ENCODE peak calls at places on chromosome 20, in eight cellular contexts. E, S, U, J, I, R, A and T are unnamed samples.

GRCh38 chr20:38997622-38998021 is 35.5 kb downstream of the DHX35 start:
- DNase-seq in I (no peak), A (no peak), R (no peak), J (peak), E (no peak), S (no peak), U (no peak), T (no peak)

GRCh38 chr20:13186043-13186774 is 34.9 kb upstream of the ISM1 start:
- DNase-seq in I (no peak), A (no peak), E (no peak), U (no peak), R (no peak), J (no peak), S (no peak), T (no peak)

GRCh38 chr20:59939052-59939878 is 840 bp downstream of the PPP1R3D start:
- DNase-seq in A (no peak), J (no peak), U (peak), I (no peak), S (peak), R (no peak), E (no peak), T (peak)

GRCh38 chr20:29300579-29301551 is 1956.6 kb upstream of the DEFB115 start:
- DNase-seq in I (no peak), R (no peak), A (no peak), E (no peak), J (no peak), U (no peak), S (no peak), T (no peak)

GRCh38 chr20:23415555-23415954 is 5.7 kb downstream of the NAPB start:
- DNase-seq in I (no peak), A (no peak), E (no peak), R (no peak), S (no peak), J (no peak), U (no peak), T (no peak)

GRCh38 chr20:36473164-36473563 is 68.2 kb upstream of the MYL9 start:
- DNase-seq in R (no peak), A (no peak), J (no peak), I (no peak), E (no peak), U (no peak), S (no peak), T (no peak)

GRCh38 chr20:7492257-7492656 is 448.0 kb downstream of the HAO1 start:
- DNase-seq in A (no peak), U (no peak), S (no peak), J (no peak), I (no peak), E (no peak), R (no peak), T (no peak)

GRCh38 chr20:25470045-25470444 is 62.6 kb downstream of the GINS1 start:
- DNase-seq in R (no peak), I (peak), E (no peak), J (peak), A (peak), S (peak), U (no peak), T (peak)

GRCh38 chr20:61359254-61359653 is 107.2 kb downstream of the CDH4 start:
- DNase-seq in I (no peak), J (no peak), U (no peak), A (no peak), R (no peak), S (no peak), E (no peak), T (no peak)

GRCh38 chr20:57843941-57844625 is 134.3 kb upstream of the PMEPA1 start:
- DNase-seq in E (no peak), R (no peak), I (no peak), A (no peak), U (no peak), S (no peak), J (no peak), T (no peak)

GRCh38 chr20:6231551-6231950 is 108.7 kb upstream of the FERMT1 start:
- DNase-seq in A (peak), I (peak), U (no peak), E (no peak), R (peak), S (peak), J (no peak), T (peak)

GRCh38 chr20:22385602-22386299 is 198.6 kb downstream of the FOXA2 start:
- DNase-seq in U (no peak), I (peak), S (no peak), J (no peak), A (no peak), R (no peak), E (no peak), T (peak)

DNA sequence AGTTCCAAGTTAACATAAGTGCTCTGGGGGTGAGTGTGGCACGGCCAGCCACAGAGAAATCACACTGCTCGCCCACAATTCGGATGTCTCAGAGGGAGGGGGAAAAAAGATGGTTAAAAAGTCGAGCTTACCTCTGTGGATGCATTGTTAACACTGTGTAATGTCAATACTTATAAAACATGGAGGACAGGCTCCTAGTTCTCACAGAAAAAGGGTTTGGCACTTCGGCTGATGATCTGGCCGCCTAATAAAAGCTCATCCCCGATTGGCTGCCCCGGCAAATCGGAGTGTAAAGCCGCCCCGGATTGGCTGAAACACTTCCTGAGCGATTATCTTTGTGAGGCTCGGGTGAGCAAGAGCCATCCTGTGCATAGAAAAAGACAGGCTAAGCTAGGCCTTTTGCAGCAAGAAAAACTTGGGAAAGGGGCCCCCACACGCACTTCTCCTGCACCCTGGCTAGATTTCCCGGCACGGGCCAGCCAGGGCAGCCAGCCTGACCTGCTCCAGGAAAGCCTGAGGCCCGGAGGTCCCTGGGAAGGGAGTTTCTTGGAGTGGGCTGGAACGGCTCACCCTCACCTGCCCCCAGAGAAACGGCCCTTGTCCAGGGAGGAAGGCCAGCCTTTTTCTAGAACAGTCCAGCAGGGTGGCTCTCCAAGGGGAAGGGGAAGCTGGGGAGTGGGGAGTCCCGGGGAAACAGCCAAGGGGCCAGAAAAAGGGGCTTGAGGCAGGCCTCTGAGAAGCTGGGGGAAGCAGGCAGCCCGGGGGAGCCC is at the start of gene ZMYND8:
- DNase-seq in R (peak), I (peak), A (peak), J (peak), S (peak), U (peak), E (no peak), T (peak)
- H3K4me3 ChIP-seq in R (peak), I (peak), A (peak), J (peak), S (peak), U (peak), E (peak), T (peak)

DNA sequence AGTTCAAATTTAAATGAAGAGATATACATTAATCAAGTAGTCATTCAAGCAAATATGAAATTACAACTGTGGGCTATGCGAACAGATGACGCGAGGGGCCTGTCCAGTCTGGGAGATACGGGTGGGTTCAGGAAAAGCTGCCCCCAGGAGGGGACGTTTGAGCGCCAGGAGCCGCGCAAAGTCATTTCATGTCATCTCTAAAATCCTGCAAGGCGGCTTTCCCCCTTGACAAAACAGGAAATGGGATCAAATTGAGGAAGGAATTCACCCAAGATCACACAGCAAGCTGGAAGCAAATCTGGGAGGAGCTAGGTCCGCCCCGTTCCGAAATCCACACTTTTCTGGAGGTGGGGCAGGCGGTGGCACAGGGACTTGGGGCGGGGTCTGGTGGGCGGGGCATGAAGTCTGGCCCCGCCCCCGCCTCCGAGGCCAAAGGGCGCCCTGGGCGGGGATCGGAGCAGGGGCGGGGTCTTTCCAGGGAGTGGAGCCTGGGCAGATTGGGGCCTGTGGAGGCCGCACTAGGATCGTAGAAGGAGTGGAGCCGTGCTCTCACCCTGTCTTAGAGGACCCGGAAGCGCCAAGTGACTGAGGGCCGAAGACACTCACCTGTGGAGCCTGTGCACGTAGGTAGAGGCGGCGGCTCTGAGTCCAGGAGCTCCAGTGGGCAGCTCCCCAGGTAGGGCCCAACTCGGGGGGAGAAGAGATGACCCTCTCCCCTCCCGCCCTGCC is at the start of gene LPIN3:
- DNase-seq in S (peak), E (no peak), A (peak), J (peak), I (peak), R (peak), U (peak), T (peak)
- TF ChIP-seq CTCF in S (peak), E (peak), A (no peak), J (no peak), I (peak), R (peak), U (no peak), T (no peak)

DNA sequence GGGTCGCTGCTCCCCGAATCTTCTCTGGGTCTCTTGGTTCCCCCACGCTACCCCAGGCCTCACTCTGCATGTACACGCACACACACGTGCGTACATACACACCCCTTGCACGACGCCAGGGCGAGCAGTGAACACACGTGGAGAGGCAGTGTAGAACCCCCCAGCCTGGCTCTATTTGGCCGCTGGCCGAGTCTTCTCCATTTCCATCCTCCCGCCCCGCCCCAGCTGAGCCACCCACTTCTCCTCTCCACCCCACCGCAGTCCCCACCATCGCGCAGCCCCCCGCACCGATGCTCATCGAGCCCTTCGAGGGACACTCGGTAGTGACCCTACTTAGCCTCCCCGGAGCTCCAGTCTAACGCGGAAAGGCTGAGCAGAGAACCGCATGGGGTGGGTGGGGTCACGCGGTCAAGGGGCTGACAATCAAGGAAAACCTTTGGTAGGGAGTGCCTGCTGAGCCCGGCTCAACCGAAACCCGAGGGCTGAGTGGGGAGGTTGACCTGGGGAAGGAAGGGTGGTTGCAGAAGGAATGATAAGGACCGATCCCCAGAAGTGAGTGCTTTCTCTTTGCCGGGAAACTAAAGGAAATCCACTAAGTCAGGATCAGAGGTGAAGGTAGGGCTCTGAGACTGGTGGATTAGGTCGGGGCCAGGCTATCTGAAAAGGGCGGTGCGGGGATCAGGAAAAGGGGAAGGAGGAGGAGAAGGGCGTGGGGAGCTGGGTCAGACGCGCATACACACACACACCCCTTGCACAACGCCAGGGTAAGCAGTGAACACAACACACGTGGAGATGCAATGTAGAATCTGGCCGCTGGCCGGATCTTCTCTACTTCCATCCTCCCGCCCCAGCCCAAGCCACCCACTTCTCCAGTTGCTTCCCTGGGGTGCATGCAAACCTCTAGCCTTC is 49.8 kb downstream of the CPXM1 start:
- DNase-seq in R (peak), J (peak), E (no peak), U (no peak), S (peak), I (peak), A (peak), T (peak)
- H3K4me3 ChIP-seq in R (peak), J (no peak), E (peak), U (peak), S (no peak), I (no peak), A (no peak), T (no peak)

DNA sequence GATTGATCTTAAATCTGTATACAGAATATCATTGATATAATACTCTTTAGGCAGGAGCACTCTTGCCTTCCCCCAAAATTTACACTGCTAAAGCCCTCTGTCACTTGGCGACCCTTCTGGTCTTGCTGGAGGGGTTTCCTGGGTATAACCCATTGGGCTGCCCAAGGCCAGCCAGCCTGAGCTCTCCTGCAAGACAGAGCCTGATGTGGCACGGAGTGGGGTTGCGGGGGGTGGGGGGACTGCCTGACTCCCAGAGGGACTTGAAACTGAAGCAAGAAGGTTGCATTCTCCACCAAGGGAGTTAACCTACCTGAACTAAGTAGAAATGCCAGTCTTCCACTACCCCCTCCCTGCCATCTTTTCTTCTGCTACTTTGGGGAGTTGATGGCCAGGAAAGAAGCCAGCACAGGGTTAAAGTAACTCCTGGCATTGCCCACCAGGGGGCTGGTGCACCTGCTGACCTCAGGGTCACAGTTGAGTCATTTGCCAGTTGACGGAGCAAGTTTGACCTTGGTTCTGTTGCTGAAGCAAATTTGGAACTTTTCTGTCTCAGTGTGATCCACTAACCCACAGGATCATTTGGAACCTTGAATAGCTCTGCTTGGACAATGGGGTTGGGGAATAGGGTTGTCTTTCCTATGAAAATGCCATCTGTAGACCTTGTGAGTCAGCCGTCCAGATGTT is 79.4 kb downstream of the ASXL1 start:
- DNase-seq in E (no peak), I (no peak), A (no peak), S (no peak), R (no peak), U (no peak), J (no peak), T (no peak)
- TF ChIP-seq CTCF in E (no peak), I (peak), A (peak), S (peak), R (peak), U (no peak), J (peak), T (peak)

DNA sequence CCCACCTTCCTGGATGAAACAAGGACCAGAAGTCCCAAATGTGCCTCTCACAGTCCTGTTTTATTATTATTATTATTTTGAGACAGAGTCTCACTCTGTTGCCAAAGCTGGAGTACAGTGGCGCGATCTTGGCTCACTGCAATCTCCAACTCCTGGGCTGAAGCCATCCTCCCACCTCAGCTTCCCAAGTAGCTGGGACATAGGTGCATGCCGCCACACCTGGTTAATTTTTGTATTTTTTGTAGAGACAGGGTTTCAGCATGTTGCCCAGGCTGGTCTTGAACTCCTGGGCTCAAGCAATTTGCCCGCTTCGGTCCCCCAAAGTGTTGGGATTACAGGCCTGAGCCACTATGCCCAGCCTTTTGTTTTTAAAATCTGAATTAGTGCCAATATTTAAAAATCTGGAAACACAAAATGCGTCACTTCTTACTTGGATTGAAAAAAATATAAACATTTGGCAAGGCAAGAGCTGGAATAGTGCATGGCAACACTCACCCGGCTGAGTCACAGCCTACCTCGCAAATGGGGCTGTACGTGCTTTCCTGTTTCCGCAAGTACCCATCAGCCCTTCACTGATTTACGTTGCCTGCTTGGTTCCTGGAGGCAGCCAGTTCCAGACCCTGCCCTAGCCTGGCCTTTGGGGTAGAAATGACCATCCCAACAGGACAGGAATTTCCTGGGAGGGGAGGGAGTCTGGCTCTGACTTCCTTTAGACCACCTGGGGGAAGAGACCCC is 6.3 kb downstream of the SDCBP2 start:
- DNase-seq in U (no peak), J (no peak), E (peak), A (peak), R (peak), S (peak), I (peak), T (peak)
- H3K4me3 ChIP-seq in U (no peak), J (no peak), E (no peak), A (no peak), R (no peak), S (no peak), I (no peak), T (no peak)

DNA sequence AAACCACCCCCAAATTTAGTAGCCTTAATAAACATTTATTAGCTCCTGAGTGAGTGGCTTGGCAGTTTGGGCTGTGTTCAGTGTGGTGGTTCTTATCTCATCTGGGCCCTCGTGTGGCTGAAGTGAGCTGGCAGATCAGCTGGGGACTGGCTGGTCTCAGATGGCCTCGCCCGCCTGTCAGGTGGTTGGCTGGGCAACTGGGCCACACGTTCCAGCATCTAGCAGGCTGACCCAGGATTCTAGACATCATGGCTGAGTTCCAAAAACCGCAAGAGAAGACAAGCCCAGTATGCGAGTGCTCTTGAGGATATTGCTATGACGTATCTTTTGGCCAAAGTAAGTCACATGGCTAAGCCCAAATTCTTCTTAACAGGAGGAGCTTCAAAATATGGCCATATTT is 28.9 kb downstream of the EIF2S2 start:
- DNase-seq in U (peak), S (peak), A (peak), E (no peak), I (peak), J (no peak), R (peak), T (peak)
- TF ChIP-seq CTCF in U (peak), S (peak), A (peak), E (no peak), I (peak), J (no peak), R (peak), T (peak)